ENCODE peak calls at places on chromosomes 4 and X, in eight cellular contexts. A is NCI-H1092; Y is GM13977; H is activated CD4-positive, alpha-beta T cell treated with anti-CD3 and anti-CD28 coated beads for 1 hour; W is endothelial cell; R is NCI-H510A treated with DMSO at 0.1 percent for 48 hours; L is left ventricle myocardium superior; K is stomach. O is an unnamed sample.
A peak's percentile ranks its signal among the peaks of the same experiment; 100 is the strongest.

GRCh38 chrX:108001218-108001814 is 19.1 kb upstream of the TEX13B start:
- DNase-seq in A (peak; percentile 34), Y (peak; percentile 34), H (no peak), W (no peak), R (peak; percentile 64), L (no peak), K (no peak), O (no peak)

GRCh38 chr4:155047755-155048154 is 160.7 kb upstream of the NPY2R start:
- DNase-seq in A (no peak), Y (no peak), H (no peak), W (no peak), R (no peak), L (no peak), K (no peak), O (no peak)

GRCh38 chrX:72308209-72308565 is 2.5 kb upstream of the CITED1 start:
- DNase-seq in A (no peak), Y (no peak), H (no peak), W (no peak), R (no peak), L (no peak), K (no peak), O (no peak)

GRCh38 chr4:126268106-126268505 is 953.4 kb downstream of the FAT4 start:
- DNase-seq in A (no peak), Y (no peak), H (no peak), W (no peak), R (no peak), L (no peak), K (no peak), O (no peak)

GRCh38 chr4:84865600-84865999 is 100.9 kb downstream of the WDFY3 start:
- DNase-seq in A (no peak), Y (no peak), H (no peak), W (no peak), R (no peak), L (no peak), K (no peak), O (no peak)

GRCh38 chr4:87953776-87954175 is 21.7 kb upstream of the SPP1 start:
- DNase-seq in A (no peak), Y (no peak), H (no peak), W (no peak), R (no peak), L (no peak), K (no peak), O (no peak)

GRCh38 chr4:38904090-38904666 is 36.6 kb downstream of the FAM114A1 start:
- DNase-seq in A (no peak), Y (no peak), H (no peak), W (no peak), R (no peak), L (no peak), K (peak; percentile 27), O (no peak)

GRCh38 chrX:72576161-72576896 is 3.7 kb upstream of the HDAC8 start:
- DNase-seq in A (no peak), Y (no peak), H (no peak), W (no peak), R (no peak), L (no peak), K (no peak), O (no peak)

GRCh38 chr4:37584087-37584486 is 102.1 kb downstream of the RELL1 start:
- DNase-seq in A (no peak), Y (no peak), H (no peak), W (no peak), R (no peak), L (no peak), K (peak; percentile 58), O (no peak)

GRCh38 chr4:75995727-75996126 is 5.0 kb upstream of the SDAD1 start:
- DNase-seq in A (peak; percentile 52), Y (peak; percentile 34), H (no peak), W (no peak), R (peak; percentile 85), L (no peak), K (no peak), O (no peak)

GRCh38 chr4:3520276-3520675 is 11.9 kb downstream of the LRPAP1 start:
- DNase-seq in A (no peak), Y (no peak), H (no peak), W (no peak), R (no peak), L (no peak), K (no peak), O (no peak)

GRCh38 chrX:101287402-101287801 is 3.7 kb downstream of the TAF7L start:
- DNase-seq in A (peak; percentile 1), Y (peak; percentile 57), H (no peak), W (peak; percentile 35), R (peak; percentile 13), L (no peak), K (no peak), O (no peak)

GRCh38 chrX:103155201-103155600 is 59.7 kb upstream of the BEX4 start:
- DNase-seq in A (no peak), Y (no peak), H (no peak), W (no peak), R (no peak), L (no peak), K (no peak), O (no peak)

GRCh38 chr4:4726051-4726450 is 133.4 kb upstream of the MSX1 start:
- DNase-seq in A (no peak), Y (no peak), H (no peak), W (no peak), R (no peak), L (no peak), K (no peak), O (no peak)

GRCh38 chr4:109764785-109765419 is 35.0 kb upstream of the PLA2G12A start:
- DNase-seq in A (no peak), Y (no peak), H (no peak), W (no peak), R (no peak), L (no peak), K (no peak), O (no peak)

GRCh38 chr4:24103434-24104168 is 213.8 kb upstream of the PPARGC1A start:
- DNase-seq in A (no peak), Y (no peak), H (no peak), W (no peak), R (no peak), L (no peak), K (no peak), O (no peak)

GRCh38 chr4:15684498-15684897 is 2.9 kb downstream of the FAM200B start:
- DNase-seq in A (no peak), Y (no peak), H (no peak), W (no peak), R (no peak), L (no peak), K (no peak), O (no peak)

GRCh38 chrX:23344208-23344903 is 9.7 kb downstream of the PTCHD1 start:
- DNase-seq in A (no peak), Y (no peak), H (no peak), W (no peak), R (no peak), L (no peak), K (no peak), O (no peak)

GRCh38 chr4:164579270-164579942 is 174.5 kb upstream of the SMIM31 start:
- DNase-seq in A (no peak), Y (no peak), H (no peak), W (no peak), R (no peak), L (no peak), K (no peak), O (no peak)

GRCh38 chr4:171449082-171449481 is 364.1 kb upstream of the GALNTL6 start:
- DNase-seq in A (no peak), Y (no peak), H (no peak), W (no peak), R (no peak), L (no peak), K (no peak), O (no peak)

GRCh38 chrX:110226931-110227330 is 91.0 kb downstream of the AMMECR1 start:
- DNase-seq in A (no peak), Y (no peak), H (no peak), W (no peak), R (no peak), L (no peak), K (no peak), O (no peak)

GRCh38 chrX:104039689-104040505 is at the start of gene H2BW2:
- DNase-seq in A (no peak), Y (no peak), H (no peak), W (no peak), R (no peak), L (no peak), K (no peak), O (no peak)

GRCh38 chr4:3241905-3242304 is 7.1 kb upstream of the MSANTD1 start:
- DNase-seq in A (no peak), Y (no peak), H (no peak), W (no peak), R (no peak), L (no peak), K (no peak), O (no peak)

GRCh38 chrX:9131066-9131465 is 97.1 kb upstream of the FAM9B start:
- DNase-seq in A (no peak), Y (no peak), H (no peak), W (no peak), R (no peak), L (no peak), K (no peak), O (no peak)

GRCh38 chrX:151970661-151971060 is 3.8 kb downstream of the GABRE start:
- DNase-seq in A (no peak), Y (no peak), H (no peak), W (no peak), R (no peak), L (peak; percentile 80), K (peak; percentile 29), O (no peak)

GRCh38 chr4:120555058-120555457 is 367.5 kb downstream of the PRDM5 start:
- DNase-seq in A (no peak), Y (no peak), H (no peak), W (no peak), R (peak; percentile 23), L (no peak), K (no peak), O (no peak)

GRCh38 chr4:139935911-139936310 is 218.1 kb downstream of the MAML3 start:
- DNase-seq in A (no peak), Y (no peak), H (no peak), W (no peak), R (no peak), L (no peak), K (no peak), O (no peak)

GRCh38 chr4:38612996-38613395 is 51.0 kb upstream of the KLF3 start:
- DNase-seq in A (peak; percentile 40), Y (no peak), H (no peak), W (no peak), R (peak; percentile 48), L (no peak), K (no peak), O (no peak)

GRCh38 chr4:135244605-135245146 is 1043.1 kb upstream of the PABPC4L start:
- DNase-seq in A (no peak), Y (no peak), H (no peak), W (no peak), R (no peak), L (no peak), K (no peak), O (no peak)

GRCh38 chr4:114688063-114688462 is 89.5 kb downstream of the UGT8 start:
- DNase-seq in A (peak; percentile 17), Y (no peak), H (no peak), W (no peak), R (no peak), L (no peak), K (no peak), O (no peak)

GRCh38 chr4:112889619-112890294 is 159.7 kb upstream of the ANK2 start:
- DNase-seq in A (no peak), Y (no peak), H (no peak), W (no peak), R (no peak), L (no peak), K (no peak), O (no peak)

GRCh38 chr4:828641-829271 is 2.8 kb upstream of the CPLX1 start:
- DNase-seq in A (no peak), Y (no peak), H (no peak), W (peak; percentile 42), R (no peak), L (peak; percentile 65), K (peak; percentile 57), O (peak; percentile 68)

GRCh38 chr4:124179521-124180186 is 532.9 kb downstream of the ANKRD50 start:
- DNase-seq in A (no peak), Y (no peak), H (no peak), W (no peak), R (no peak), L (no peak), K (no peak), O (no peak)

GRCh38 chrX:9767375-9767774 is 1.7 kb upstream of the GPR143 start:
- DNase-seq in A (no peak), Y (no peak), H (no peak), W (no peak), R (no peak), L (no peak), K (no peak), O (no peak)

O was measured in type B pancreatic cell.